ENCODE peak calls at places on chromosomes 11 and 22, in seven cellular contexts. V, W, G, R, S, Y and E are unnamed samples.

GRCh38 chr11:65572356-65573043 is at the start of gene FAM89B:
- DNase-seq in W (peak; percentile 94), V (peak; percentile 92), S (peak; percentile 77), G (no peak), Y (peak; percentile 82), R (peak; percentile 80), E (peak; percentile 86)

GRCh38 chr11:94774345-94774744 is 6.2 kb downstream of the AMOTL1 start:
- DNase-seq in W (no peak), R (no peak), Y (no peak), V (no peak), S (peak; percentile 61), G (no peak), E (peak; percentile 75)

GRCh38 chr11:46242961-46243795 is 34.3 kb upstream of the CREB3L1 start:
- DNase-seq in R (peak; percentile 99), Y (peak; percentile 94), V (peak; percentile 93), W (peak; percentile 96), G (peak; percentile 74), S (peak; percentile 93), E (peak; percentile 94)

GRCh38 chr22:41308054-41308453 is 6.7 kb downstream of the ZC3H7B start:
- DNase-seq in W (no peak), V (no peak), R (peak; percentile 74), G (no peak), Y (no peak), S (peak; percentile 84), E (no peak)

GRCh38 chr11:113313601-113314000 is 782 bp upstream of the TTC12 start:
- DNase-seq in W (no peak), S (peak; percentile 24), Y (no peak), R (no peak), G (no peak), V (no peak), E (peak; percentile 72)

GRCh38 chr22:26318975-26319374 is 110.1 kb upstream of the ASPHD2 start:
- DNase-seq in S (no peak), R (peak; percentile 31), W (no peak), G (peak; percentile 7), Y (no peak), V (no peak), E (peak; percentile 33)

GRCh38 chr11:128424867-128425285 is 162.5 kb downstream of the ETS1 start:
- DNase-seq in S (peak; percentile 45), Y (peak; percentile 8), W (peak; percentile 53), V (peak; percentile 73), G (no peak), R (peak; percentile 66), E (no peak)

GRCh38 chr11:7462706-7463105 is 22.6 kb upstream of the OLFML1 start:
- DNase-seq in G (no peak), S (no peak), R (no peak), V (no peak), Y (no peak), W (no peak), E (no peak)

GRCh38 chr11:106278391-106278790 is 200.9 kb downstream of the AASDHPPT start:
- DNase-seq in W (no peak), G (no peak), V (no peak), Y (no peak), S (peak; percentile 18), R (peak; percentile 69), E (no peak)

GRCh38 chr11:72962717-72963116 is 148.5 kb downstream of the ATG16L2 start:
- DNase-seq in V (no peak), W (no peak), G (no peak), S (no peak), Y (no peak), R (no peak), E (no peak)

GRCh38 chr11:114928260-114928870 is 250.0 kb downstream of the NXPE2 start:
- DNase-seq in W (no peak), V (no peak), S (no peak), G (no peak), R (no peak), Y (no peak), E (no peak)

GRCh38 chr22:37044634-37045625 is 6.6 kb upstream of the KCTD17 start:
- DNase-seq in R (no peak), V (no peak), W (peak; percentile 2), G (no peak), Y (no peak), S (no peak), E (peak; percentile 67)

GRCh38 chr11:26457660-26458059 is 114.4 kb downstream of the MUC15 start:
- DNase-seq in W (no peak), S (no peak), R (no peak), G (no peak), Y (no peak), V (no peak), E (no peak)

GRCh38 chr11:16784671-16785070 is 46.2 kb downstream of the C11orf58 start:
- DNase-seq in W (no peak), G (no peak), Y (no peak), S (no peak), V (no peak), R (no peak), E (no peak)

GRCh38 chr11:102654761-102655160 is 29.6 kb upstream of the MMP20 start:
- DNase-seq in Y (no peak), S (no peak), R (no peak), W (no peak), V (no peak), G (no peak), E (no peak)

GRCh38 chr11:130769782-130770565 is 146.3 kb downstream of the SNX19 start:
- DNase-seq in W (no peak), V (no peak), G (no peak), R (no peak), S (peak; percentile 83), Y (no peak), E (no peak)

GRCh38 chr11:94895971-94896370 is 77.4 kb downstream of the CWC15 start:
- DNase-seq in V (no peak), Y (peak; percentile 18), S (peak; percentile 89), G (no peak), W (no peak), R (peak; percentile 64), E (peak; percentile 80)

GRCh38 chr11:28086569-28086968 is 21.4 kb downstream of the KIF18A start:
- DNase-seq in Y (no peak), V (no peak), W (no peak), G (no peak), S (peak; percentile 81), R (peak; percentile 71), E (peak; percentile 75)

GRCh38 chr11:95536049-95536448 is 253.5 kb downstream of the FAM76B start:
- DNase-seq in S (peak; percentile 67), V (no peak), G (no peak), W (no peak), Y (no peak), R (peak; percentile 44), E (peak; percentile 33)

GRCh38 chr11:75919525-75919924 is 104.5 kb downstream of the UVRAG start:
- DNase-seq in V (no peak), S (peak; percentile 38), W (no peak), Y (no peak), R (peak; percentile 38), G (no peak), E (no peak)

GRCh38 chr11:47163198-47163597 is 13.5 kb downstream of the ARFGAP2 start:
- DNase-seq in Y (no peak), S (no peak), W (no peak), V (no peak), G (no peak), R (no peak), E (no peak)

GRCh38 chr22:35066768-35067167 is 810 bp downstream of the ISX start:
- DNase-seq in G (no peak), R (no peak), V (no peak), S (no peak), W (no peak), Y (no peak), E (no peak)

GRCh38 chr11:76666408-76666807 is 4.1 kb downstream of the LRRC32 start:
- DNase-seq in W (peak; percentile 69), R (peak; percentile 39), V (peak; percentile 73), Y (no peak), S (peak; percentile 20), G (no peak), E (no peak)

GRCh38 chr11:117819096-117820040 is 5.2 kb downstream of the FXYD2 start:
- DNase-seq in V (peak; percentile 67), R (peak; percentile 23), S (peak; percentile 71), W (peak; percentile 66), G (peak; percentile 52), Y (peak; percentile 76), E (peak; percentile 74)

GRCh38 chr11:19519912-19520641 is 192.6 kb upstream of the NAV2 start:
- DNase-seq in W (peak; percentile 39), S (no peak), R (no peak), G (no peak), Y (no peak), V (no peak), E (no peak)

GRCh38 chr22:42964994-42965699 is 49.8 kb downstream of the PACSIN2 start:
- DNase-seq in G (no peak), Y (no peak), W (no peak), R (peak; percentile 49), V (no peak), S (peak; percentile 68), E (peak; percentile 61)

GRCh38 chr11:214083-214482 is 6.6 kb downstream of the RIC8A start:
- DNase-seq in Y (no peak), V (no peak), W (no peak), G (no peak), R (no peak), S (no peak), E (no peak)

DNA sequence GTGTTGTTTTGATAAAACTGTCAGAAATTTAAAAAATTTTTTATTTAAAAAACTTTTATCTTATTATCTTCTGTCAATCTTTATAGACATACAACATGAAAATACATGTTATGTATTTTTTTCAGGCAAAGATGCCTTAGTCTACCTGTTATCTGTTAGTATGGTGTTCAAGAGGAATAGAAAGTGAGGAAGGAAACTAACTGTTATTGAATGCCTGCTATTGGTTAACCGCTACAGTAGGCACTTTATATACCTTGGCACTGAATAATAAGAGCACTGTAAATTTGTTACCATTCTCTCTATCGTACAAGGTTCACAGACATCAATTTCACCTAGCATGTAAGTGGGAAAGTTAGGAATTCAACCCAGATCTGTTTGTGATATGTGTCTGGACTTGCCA is 272.1 kb upstream of the CCDC90B start:
- DNase-seq in Y (no peak), S (no peak), V (no peak), R (no peak), W (no peak), G (no peak), E (no peak)
- TF ChIP-seq CTCF in Y (no peak), S (no peak), V (no peak), R (no peak), W (no peak), G (no peak), E (no peak)

GRCh38 chr11:21933095-21933494 is 259.8 kb upstream of the ANO5 start:
- DNase-seq in G (no peak), R (no peak), W (no peak), Y (peak; percentile 15), S (no peak), V (no peak), E (peak; percentile 3)
- TF ChIP-seq CTCF in G (peak; percentile 23), R (no peak), W (peak; percentile 42), Y (peak; percentile 57), S (peak; percentile 29), V (peak; percentile 45), E (no peak)

DNA sequence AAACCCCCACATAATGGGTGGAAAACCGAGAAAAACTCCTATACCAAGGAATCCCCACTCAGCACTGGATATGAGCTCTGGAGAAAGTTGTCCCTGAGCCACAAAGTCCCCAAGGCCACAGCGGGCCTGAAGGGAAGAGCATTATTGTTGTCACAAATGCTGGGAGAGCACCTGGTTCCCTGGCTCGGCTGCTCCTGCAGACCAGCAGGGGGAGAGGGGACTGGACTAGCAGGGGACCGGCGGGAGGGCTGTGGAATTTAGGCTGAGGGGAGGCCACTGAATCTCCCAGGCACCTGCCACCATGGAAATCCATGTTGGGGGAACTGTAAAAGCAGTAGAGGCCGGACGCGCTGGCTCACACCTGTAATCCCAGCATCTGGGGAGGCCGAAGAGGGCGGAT is 7.0 kb downstream of the PC start:
- DNase-seq in S (no peak), R (no peak), Y (no peak), G (no peak), W (no peak), V (no peak), E (no peak)
- TF ChIP-seq CTCF in S (no peak), R (no peak), Y (no peak), G (no peak), W (no peak), V (no peak), E (no peak)

GRCh38 chr22:50274311-50274710 is 4.1 kb upstream of the MAPK11 start:
- DNase-seq in G (no peak), Y (peak; percentile 70), W (peak; percentile 48), S (peak; percentile 62), V (peak; percentile 58), R (peak; percentile 63), E (peak; percentile 65)
- TF ChIP-seq CTCF in G (peak; percentile 19), Y (peak; percentile 35), W (peak; percentile 15), S (peak; percentile 29), V (peak; percentile 33), R (peak; percentile 46), E (peak; percentile 42)